ENCODE peak calls at places on chromosomes 7 and 10, in ten cellular contexts. S is AG09309; Y is lower lobe of right lung; K is hepatocyte; G is astrocyte; J is CD4-positive, alpha-beta memory T cell; U is PC-3; H is fibroblast of pulmonary artery; N is NB4; D is skeletal muscle cell. X is an unnamed sample.

GRCh38 chr7:28292826-28293528 is 112.4 kb upstream of the JAZF1 start:
- DNase-seq in S (no peak), Y (no peak), K (no peak), G (peak; percentile 43), J (no peak), U (peak; percentile 55), H (no peak), N (no peak), D (no peak), X (no peak)

GRCh38 chr7:65746398-65746669 is 126.5 kb upstream of the VKORC1L1 start:
- DNase-seq in S (no peak), Y (no peak), K (no peak), G (peak; percentile 29), J (no peak), U (peak; percentile 6), H (peak; percentile 46), N (no peak), D (no peak), X (no peak)

GRCh38 chr10:11793762-11794479 is 29.2 kb upstream of the PROSER2 start:
- DNase-seq in S (no peak), Y (no peak), K (peak; percentile 65), G (peak; percentile 72), J (no peak), U (peak; percentile 89), H (peak; percentile 46), N (no peak), D (no peak), X (no peak)

GRCh38 chr10:60429084-60429849 is 39.6 kb upstream of the ANK3 start:
- DNase-seq in S (no peak), Y (no peak), K (no peak), G (peak; percentile 81), J (no peak), U (no peak), H (peak; percentile 60), N (no peak), D (no peak), X (no peak)

GRCh38 chr7:15889501-15889900 is 203.0 kb upstream of the MEOX2 start:
- DNase-seq in S (no peak), Y (no peak), K (peak; percentile 14), G (no peak), J (no peak), U (peak; percentile 31), H (peak; percentile 20), N (peak; percentile 52), D (no peak), X (no peak)

GRCh38 chr7:516606-517456 is 2.8 kb downstream of the PDGFA start:
- DNase-seq in S (peak; percentile 46), Y (no peak), K (peak; percentile 87), G (peak; percentile 73), J (no peak), U (peak; percentile 60), H (peak; percentile 70), N (no peak), D (no peak), X (no peak)

GRCh38 chr10:75878586-75878985 is 447.2 kb downstream of the LRMDA start:
- DNase-seq in S (no peak), Y (no peak), K (no peak), G (no peak), J (no peak), U (no peak), H (no peak), N (no peak), D (no peak), X (no peak)

GRCh38 chr7:45872116-45873034 is 507 bp downstream of the CCDC201 start:
- DNase-seq in S (no peak), Y (no peak), K (peak; percentile 55), G (no peak), J (no peak), U (peak; percentile 45), H (no peak), N (no peak), D (no peak), X (peak; percentile 1)

GRCh38 chr10:124640056-124640455 is 104.1 kb downstream of the FAM53B start:
- DNase-seq in S (no peak), Y (no peak), K (no peak), G (no peak), J (no peak), U (no peak), H (no peak), N (no peak), D (no peak), X (no peak)

GRCh38 chr10:133126431-133127290 is 33.4 kb upstream of the KNDC1 start:
- DNase-seq in S (no peak), Y (peak; percentile 41), K (no peak), G (no peak), J (no peak), U (no peak), H (no peak), N (no peak), D (no peak), X (no peak)

GRCh38 chr10:22501412-22501811 is 156.1 kb downstream of the SPAG6 start:
- DNase-seq in S (no peak), Y (no peak), K (no peak), G (no peak), J (no peak), U (no peak), H (no peak), N (no peak), D (no peak), X (no peak)

GRCh38 chr7:39554583-39555140 is 11.5 kb upstream of the YAE1 start:
- DNase-seq in S (peak; percentile 58), Y (no peak), K (no peak), G (no peak), J (no peak), U (no peak), H (peak; percentile 18), N (no peak), D (no peak), X (no peak)
- H3K4me3 ChIP-seq in S (no peak overlapping the region), Y (no peak overlapping the region), K (no peak overlapping the region), G (no peak overlapping the region), J (no peak overlapping the region), U (no peak overlapping the region), H (no peak overlapping the region), N (no peak overlapping the region), D (no peak overlapping the region), X (no peak overlapping the region)

DNA sequence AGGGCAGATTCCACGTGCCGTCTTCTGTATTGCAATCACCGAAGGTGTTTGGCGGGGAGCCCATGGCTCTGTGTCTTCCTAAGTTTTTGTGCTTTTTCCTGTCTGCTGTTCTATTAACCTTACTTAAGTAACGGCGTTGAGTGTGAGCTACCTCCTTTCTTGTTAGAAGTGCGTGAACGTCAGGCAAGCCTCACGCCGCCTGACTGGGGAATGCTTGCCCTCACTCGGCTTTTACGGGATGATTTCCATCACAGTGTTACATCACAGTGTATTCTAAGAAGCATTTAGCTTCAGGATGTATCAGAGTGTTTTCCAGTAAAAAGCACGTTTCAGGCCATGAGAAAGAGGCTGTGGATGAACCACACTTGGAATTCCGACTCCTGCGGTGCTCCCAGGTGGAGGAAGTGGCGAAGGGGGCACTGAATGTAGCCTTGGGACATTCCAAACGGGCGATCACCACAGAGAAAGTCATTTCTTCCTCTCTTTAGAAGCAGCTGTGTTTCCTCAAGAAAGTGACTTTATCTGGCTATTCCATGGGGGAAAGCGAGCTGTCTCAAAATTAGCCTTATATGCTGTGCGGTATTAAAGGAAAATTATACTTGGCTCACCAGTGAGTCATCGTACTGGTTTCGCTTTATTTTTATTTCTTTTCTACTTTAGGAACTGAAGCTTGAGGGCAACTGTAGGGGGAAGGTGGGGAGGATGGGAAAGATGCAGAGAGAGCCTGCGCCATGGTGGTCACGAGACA is 290.7 kb downstream of the KLF6 start:
- DNase-seq in S (no peak), Y (no peak), K (no peak), G (no peak), J (no peak), U (no peak), H (peak; percentile 90), N (no peak), D (peak; percentile 54), X (no peak)
- H3K4me3 ChIP-seq in S (no peak overlapping the region), Y (no peak overlapping the region), K (no peak overlapping the region), G (peak overlapping the region; percentile 23), J (no peak overlapping the region), U (no peak overlapping the region), H (peak overlapping the region; percentile 44), N (no peak overlapping the region), D (no peak overlapping the region), X (no peak overlapping the region)

GRCh38 chr7:118311121-118311803 is 86.8 kb downstream of the ANKRD7 start:
- DNase-seq in S (no peak), Y (no peak), K (no peak), G (peak; percentile 72), J (no peak), U (no peak), H (peak; percentile 43), N (peak; percentile 98), D (no peak), X (peak; percentile 30)
- H3K4me3 ChIP-seq in S (no peak overlapping the region), Y (no peak overlapping the region), K (no peak overlapping the region), G (no peak overlapping the region), J (no peak overlapping the region), U (no peak overlapping the region), H (no peak overlapping the region), N (no peak overlapping the region), D (no peak overlapping the region), X (no peak overlapping the region)

GRCh38 chr7:2812831-2813230 is 31.3 kb downstream of the GNA12 start:
- DNase-seq in S (no peak), Y (no peak), K (no peak), G (no peak), J (no peak), U (no peak), H (no peak), N (no peak), D (no peak), X (no peak)

GRCh38 chr7:2814186-2814530 is 29.9 kb downstream of the GNA12 start:
- DNase-seq in S (no peak), Y (no peak), K (no peak), G (no peak), J (no peak), U (no peak), H (no peak), N (no peak), D (no peak), X (no peak)

GRCh38 chr7:2815523-2816240 is 28.4 kb downstream of the GNA12 start:
- DNase-seq in S (no peak), Y (no peak), K (no peak), G (no peak), J (no peak), U (no peak), H (no peak), N (peak; percentile 34), D (no peak), X (no peak)

GRCh38 chr7:2813350-2814185 is 30.5 kb downstream of the GNA12 start:
- DNase-seq in S (no peak), Y (no peak), K (no peak), G (no peak), J (no peak), U (no peak), H (no peak), N (no peak), D (no peak), X (no peak)

DNA sequence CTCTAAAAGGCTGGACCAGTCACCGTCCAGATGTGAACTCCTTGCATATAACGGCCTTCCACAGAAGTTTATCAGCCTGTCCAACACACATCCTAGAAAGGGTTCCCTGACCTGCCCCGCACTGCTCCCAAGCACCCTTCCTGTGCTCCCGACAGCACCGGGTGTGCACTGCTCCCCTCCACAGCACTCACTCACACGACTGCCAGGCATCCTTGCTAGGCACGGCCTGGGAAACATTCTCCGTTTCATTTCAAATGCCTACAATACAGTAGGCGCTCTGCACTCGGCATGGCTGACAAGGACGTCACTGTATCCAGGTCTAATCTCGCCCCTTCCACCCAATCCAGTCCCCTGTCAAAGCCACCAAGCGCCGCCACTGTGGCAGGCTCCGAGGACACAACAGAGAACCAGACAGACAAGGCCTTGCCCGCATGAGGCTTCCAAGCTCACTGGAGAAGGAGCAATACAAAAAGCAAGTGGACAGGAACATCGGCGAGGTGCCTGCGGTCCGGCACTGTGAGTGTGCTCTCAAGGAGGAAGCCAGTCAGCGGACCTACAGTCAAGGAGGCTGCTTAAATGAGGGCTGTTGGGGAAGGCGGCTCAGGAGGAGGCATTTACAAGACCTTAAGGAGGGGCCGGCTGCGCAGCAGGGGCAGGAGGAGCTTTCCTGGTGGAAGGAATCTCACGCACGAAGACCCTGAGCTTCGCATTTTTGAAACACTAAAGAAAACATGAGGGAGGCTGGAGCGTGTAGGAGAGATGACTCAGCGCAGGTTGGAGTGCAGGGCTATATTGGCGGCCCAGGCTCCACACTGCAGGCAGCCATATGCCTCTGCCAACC is 29.2 kb downstream of the GNA12 start:
- DNase-seq in S (no peak), Y (no peak), K (peak; percentile 42), G (peak; percentile 59), J (no peak), U (no peak), H (no peak), N (no peak), D (no peak), X (no peak)
- H3K4me3 ChIP-seq in S (no peak overlapping the region), Y (no peak overlapping the region), K (no peak overlapping the region), G (no peak overlapping the region), J (no peak overlapping the region), U (no peak overlapping the region), H (no peak overlapping the region), N (no peak overlapping the region), D (no peak overlapping the region), X (no peak overlapping the region)

X was measured in Jurkat, Clone E6-1.